ENCODE peak calls at places on chromosomes 16 and 17, in four cellular contexts. D is left ventricle myocardium inferior, P is neural progenitor cell, Y is Peyer's patch. S is an unnamed sample. For H3K27me3, the result is how much of the 10 kb centered on the place peaks cover.

GRCh38 chr17:14886200-14886739 is 378.9 kb downstream of the PMP22 start:
- DNase-seq in D (no peak), P (peak), Y (no peak), S (no peak)

GRCh38 chr16:27245276-27246231 is 23.0 kb downstream of the NSMCE1 start:
- DNase-seq in D (no peak), P (no peak), Y (peak), S (no peak)

GRCh38 chr17:78122221-78122990 is 6.1 kb downstream of the TMC6 start:
- DNase-seq in D (no peak), P (no peak), Y (no peak), S (no peak)

GRCh38 chr17:41529491-41529915 is 1.4 kb upstream of the KRT19 start:
- DNase-seq in D (no peak), P (no peak), Y (no peak), S (no peak)

GRCh38 chr17:66654341-66654740 is 180.6 kb upstream of the CACNG5 start:
- DNase-seq in D (no peak), P (no peak), Y (no peak), S (no peak)

GRCh38 chr17:66829883-66830282 is 5.0 kb upstream of the CACNG5 start:
- DNase-seq in D (no peak), P (peak), Y (no peak), S (no peak)

GRCh38 chr17:29181226-29181625 is 1.0 kb upstream of the MYO18A start:
- DNase-seq in D (no peak), P (no peak), Y (peak), S (no peak)

GRCh38 chr17:44187131-44187899 is 543 bp downstream of the TMUB2 start:
- DNase-seq in D (no peak), P (no peak), Y (no peak), S (no peak)

DNA sequence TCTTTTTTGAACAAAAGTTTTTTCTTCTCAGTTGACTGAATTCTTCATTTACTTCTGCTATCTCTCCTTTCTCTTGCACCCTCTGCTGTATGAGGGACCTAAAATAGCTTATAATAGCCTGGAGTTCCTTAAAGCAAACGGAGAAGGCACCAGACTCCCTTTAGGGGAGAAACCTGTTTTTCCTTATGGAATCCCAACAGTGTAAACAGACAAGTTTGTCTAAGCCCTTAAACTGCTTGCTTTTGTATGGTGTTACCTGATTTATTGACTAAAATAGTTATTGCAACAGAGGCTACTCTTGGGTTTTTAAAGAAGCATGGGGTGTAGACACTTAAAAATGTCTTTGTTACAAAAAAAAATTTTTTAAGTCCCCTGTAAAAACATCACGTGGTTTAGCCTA is 12.9 kb upstream of the TRIM25 start:
- DNase-seq in D (no peak), P (no peak), Y (no peak), S (no peak)
- H3K27ac ChIP-seq in D (no peak), P (no peak), Y (no peak), S (no peak)

DNA sequence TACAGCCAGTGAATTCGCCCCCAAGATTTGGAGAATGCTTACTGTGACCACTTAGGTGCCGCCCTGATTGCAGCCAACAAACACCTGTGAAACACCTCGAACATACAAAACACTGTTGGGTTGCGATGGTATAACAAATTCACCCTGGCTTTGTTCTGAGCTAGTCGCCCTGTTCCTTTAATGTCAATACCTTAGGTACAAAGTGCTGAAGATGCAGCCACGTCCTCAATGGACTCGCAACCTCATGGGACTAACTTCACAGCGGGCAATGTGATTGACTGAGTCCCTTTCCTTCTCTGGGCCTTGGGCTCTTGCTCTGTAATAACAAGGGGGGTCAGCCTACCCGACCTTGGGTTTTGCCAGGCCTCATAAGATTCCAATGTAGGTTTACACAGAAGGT is 28.9 kb upstream of the GOSR2 start:
- DNase-seq in D (no peak), P (no peak), Y (no peak), S (no peak)
- H3K27me3 ChIP-seq in D (half or more), P (under half), Y (under half), S (under half)

GRCh38 chr17:81805707-81806460 is 1.9 kb downstream of the GCGR start:
- DNase-seq in D (no peak), P (no peak), Y (no peak), S (no peak)

GRCh38 chr17:81802048-81802758 is 1.7 kb upstream of the GCGR start:
- DNase-seq in D (no peak), P (no peak), Y (no peak), S (no peak)

GRCh38 chr17:81804559-81805399 is 829 bp downstream of the GCGR start:
- DNase-seq in D (no peak), P (peak), Y (no peak), S (no peak)

GRCh38 chr17:81802856-81803643 is 900 bp upstream of the GCGR start:
- DNase-seq in D (no peak), P (no peak), Y (no peak), S (no peak)

GRCh38 chr17:81803728-81804558 is at the start of gene GCGR:
- DNase-seq in D (no peak), P (peak), Y (no peak), S (no peak)
- H3K27ac ChIP-seq in D (no peak), P (no peak), Y (no peak), S (no peak)

GRCh38 chr16:67158637-67159600 is 790 bp downstream of the TRADD start:
- DNase-seq in D (peak), P (peak), Y (peak), S (no peak)

GRCh38 chr16:67156146-67156844 is 3.4 kb downstream of the TRADD start:
- DNase-seq in D (no peak), P (no peak), Y (no peak), S (no peak)

GRCh38 chr16:67155305-67156145 is 4.2 kb downstream of the TRADD start:
- DNase-seq in D (peak), P (peak), Y (peak), S (peak)

GRCh38 chr16:67157106-67157748 is 2.5 kb downstream of the TRADD start:
- DNase-seq in D (no peak), P (no peak), Y (no peak), S (no peak)

GRCh38 chr16:67157892-67158635 is 1.6 kb downstream of the TRADD start:
- DNase-seq in D (no peak), P (no peak), Y (no peak), S (no peak)
- H3K27me3 ChIP-seq in D (under half), P (half or more), Y (under half), S (under half)